ENCODE peak calls at places on chromosome 19, in four cellular contexts. R, Q, Z and H are unnamed samples.

GRCh38 chr19:41877916-41878905 is 1.1 kb downstream of the CD79A start:
- DNase-seq in Z (no peak), R (no peak), Q (no peak), H (no peak)

GRCh38 chr19:23415561-23416191 is 20.4 kb upstream of the ZNF91 start:
- DNase-seq in Z (no peak), R (no peak), Q (no peak), H (peak)

GRCh38 chr19:7681336-7682174 is 922 bp downstream of the TRAPPC5 start:
- DNase-seq in R (peak), Z (peak), Q (peak), H (peak)

GRCh38 chr19:53365899-53366493 is 491 bp downstream of the ZNF525 start:
- DNase-seq in Q (no peak), R (no peak), Z (peak), H (no peak)

GRCh38 chr19:29889702-29890101 is 52.3 kb upstream of the URI1 start:
- DNase-seq in Q (no peak), Z (no peak), R (no peak), H (no peak)

GRCh38 chr19:55389386-55390317 is 3.9 kb downstream of the RPL28 start:
- DNase-seq in Q (no peak), R (no peak), Z (no peak), H (no peak)

GRCh38 chr19:4208385-4209094 is 20.8 kb upstream of the EBI3 start:
- DNase-seq in Z (no peak), R (no peak), Q (no peak), H (no peak)

GRCh38 chr19:58382997-58383603 is 2.3 kb upstream of the ZNF837 start:
- DNase-seq in Z (peak), Q (no peak), R (no peak), H (no peak)

GRCh38 chr19:36152061-36152885 is at the start of gene COX7A1:
- DNase-seq in R (peak), Z (peak), Q (no peak), H (peak)

GRCh38 chr19:996051-996838 is 4.0 kb upstream of the GRIN3B start:
- DNase-seq in R (peak), Q (peak), Z (no peak), H (no peak)

GRCh38 chr19:2455481-2456300 is 1.1 kb downstream of the LMNB2 start:
- DNase-seq in Q (peak), R (no peak), Z (peak), H (peak)

GRCh38 chr19:38263696-38264485 is 482 bp upstream of the SPINT2 start:
- DNase-seq in Z (no peak), R (no peak), Q (peak), H (peak)

GRCh38 chr19:33302974-33303790 is 848 bp upstream of the CEBPA start:
- DNase-seq in R (peak), Q (peak), Z (peak), H (peak)

GRCh38 chr19:7874080-7874856 is at the start of gene PRR36:
- DNase-seq in R (no peak), Q (peak), Z (peak), H (peak)

GRCh38 chr19:49889687-49890348 is 6.9 kb downstream of the IL4I1 start:
- DNase-seq in Z (peak), Q (peak), R (peak), H (peak)

GRCh38 chr19:3514930-3515329 is 8.8 kb downstream of the FZR1 start:
- DNase-seq in Z (no peak), R (no peak), Q (no peak), H (no peak)

GRCh38 chr19:15562861-15563260 is 52.2 kb upstream of the CYP4F8 start:
- DNase-seq in Z (no peak), Q (no peak), R (no peak), H (no peak)

GRCh38 chr19:16113727-16114126 is 2.0 kb downstream of the RAB8A start:
- DNase-seq in Z (no peak), R (no peak), Q (no peak), H (no peak)

GRCh38 chr19:55284405-55285058 is 735 bp downstream of the BRSK1 start:
- DNase-seq in R (no peak), Q (no peak), Z (no peak), H (no peak)

GRCh38 chr19:35559281-35559659 is 4.2 kb downstream of the ATP4A start:
- DNase-seq in R (no peak), Q (no peak), Z (no peak), H (no peak)

GRCh38 chr19:3304871-3305423 is 61.4 kb upstream of the NFIC start:
- DNase-seq in R (peak), Q (peak), Z (peak), H (peak)

GRCh38 chr19:32619051-32619685 is 38.2 kb downstream of the PDCD5 start:
- DNase-seq in Z (peak), R (no peak), Q (no peak), H (no peak)

GRCh38 chr19:1284293-1284978 is 1.2 kb upstream of the EFNA2 start:
- DNase-seq in R (no peak), Z (no peak), Q (no peak), H (no peak)

GRCh38 chr19:58318297-58318696 is 8.5 kb upstream of the ZSCAN22 start:
- DNase-seq in Q (no peak), Z (no peak), R (no peak), H (no peak)

GRCh38 chr19:40776966-40777794 is 867 bp upstream of the RAB4B start:
- DNase-seq in R (peak), Z (peak), Q (peak), H (peak)
- TF ChIP-seq CTCF in R (no peak), Z (no peak), Q (no peak), H (no peak)

GRCh38 chr19:52191951-52192350 is 2.1 kb downstream of the PPP2R1A start:
- DNase-seq in R (no peak), Q (no peak), Z (no peak), H (no peak)
- H3K27ac ChIP-seq in R (no peak), Q (no peak), Z (no peak), H (no peak)

GRCh38 chr19:11421607-11422098 is 2.5 kb upstream of the RGL3 start:
- DNase-seq in Q (peak), Z (peak), R (no peak), H (peak)

GRCh38 chr19:11422163-11423068 is 3.3 kb upstream of the RGL3 start:
- DNase-seq in Q (peak), Z (peak), R (peak), H (peak)

GRCh38 chr19:11420429-11420893 is 1.3 kb upstream of the RGL3 start:
- DNase-seq in Q (no peak), R (peak), Z (no peak), H (no peak)

GRCh38 chr19:11423164-11423803 is 4.2 kb upstream of the RGL3 start:
- DNase-seq in Q (no peak), Z (no peak), R (no peak), H (no peak)

DNA sequence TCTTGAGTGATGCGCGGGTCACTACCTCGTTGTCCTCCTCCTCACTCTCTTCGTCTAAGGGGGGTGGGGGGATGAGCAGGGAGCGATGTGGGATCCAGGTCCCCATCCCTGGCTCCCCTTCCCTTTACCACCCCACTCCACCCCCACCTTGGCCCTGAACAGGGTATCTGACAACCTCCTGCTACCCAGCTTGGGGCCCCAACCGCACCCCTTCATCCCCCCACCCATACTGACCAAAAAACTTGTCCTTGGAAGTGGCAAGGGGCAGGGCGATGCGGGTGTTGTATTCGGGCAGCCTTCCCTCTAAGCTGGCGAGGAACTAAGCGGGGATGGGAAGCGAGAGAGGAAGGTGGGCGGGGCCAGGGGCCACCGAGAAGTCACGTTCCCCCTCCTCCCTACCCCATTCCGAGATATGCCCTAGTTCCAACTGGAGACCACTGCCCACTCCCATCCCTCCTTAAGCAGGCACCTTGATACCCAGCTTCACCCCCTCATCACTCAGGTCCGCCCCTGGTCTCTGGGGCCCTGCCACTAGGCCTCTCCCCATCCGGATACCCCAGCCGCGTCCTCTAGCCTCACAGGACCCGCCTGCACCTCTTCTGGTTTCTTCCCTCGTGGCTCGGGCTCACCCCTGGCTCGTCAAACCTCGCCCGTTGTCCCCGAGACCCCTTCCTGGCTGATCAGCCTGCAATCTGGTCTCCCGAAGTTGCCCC is 1.9 kb upstream of the RGL3 start:
- DNase-seq in Z (no peak), Q (no peak), R (no peak), H (no peak)
- H3K4me3 ChIP-seq in Z (peak), Q (peak), R (peak), H (peak)

GRCh38 chr19:43504426-43505185 is at the start of gene PHLDB3:
- DNase-seq in Q (peak), Z (peak), R (peak), H (peak)

GRCh38 chr19:43505186-43505456 is 575 bp upstream of the PHLDB3 start:
- DNase-seq in R (no peak), Q (no peak), Z (no peak), H (no peak)

GRCh38 chr19:43501661-43502418 is 2.7 kb downstream of the PHLDB3 start:
- DNase-seq in Z (no peak), Q (no peak), R (peak), H (no peak)

GRCh38 chr19:43502419-43502976 is 2.0 kb downstream of the PHLDB3 start:
- DNase-seq in Q (no peak), R (no peak), Z (no peak), H (no peak)

DNA sequence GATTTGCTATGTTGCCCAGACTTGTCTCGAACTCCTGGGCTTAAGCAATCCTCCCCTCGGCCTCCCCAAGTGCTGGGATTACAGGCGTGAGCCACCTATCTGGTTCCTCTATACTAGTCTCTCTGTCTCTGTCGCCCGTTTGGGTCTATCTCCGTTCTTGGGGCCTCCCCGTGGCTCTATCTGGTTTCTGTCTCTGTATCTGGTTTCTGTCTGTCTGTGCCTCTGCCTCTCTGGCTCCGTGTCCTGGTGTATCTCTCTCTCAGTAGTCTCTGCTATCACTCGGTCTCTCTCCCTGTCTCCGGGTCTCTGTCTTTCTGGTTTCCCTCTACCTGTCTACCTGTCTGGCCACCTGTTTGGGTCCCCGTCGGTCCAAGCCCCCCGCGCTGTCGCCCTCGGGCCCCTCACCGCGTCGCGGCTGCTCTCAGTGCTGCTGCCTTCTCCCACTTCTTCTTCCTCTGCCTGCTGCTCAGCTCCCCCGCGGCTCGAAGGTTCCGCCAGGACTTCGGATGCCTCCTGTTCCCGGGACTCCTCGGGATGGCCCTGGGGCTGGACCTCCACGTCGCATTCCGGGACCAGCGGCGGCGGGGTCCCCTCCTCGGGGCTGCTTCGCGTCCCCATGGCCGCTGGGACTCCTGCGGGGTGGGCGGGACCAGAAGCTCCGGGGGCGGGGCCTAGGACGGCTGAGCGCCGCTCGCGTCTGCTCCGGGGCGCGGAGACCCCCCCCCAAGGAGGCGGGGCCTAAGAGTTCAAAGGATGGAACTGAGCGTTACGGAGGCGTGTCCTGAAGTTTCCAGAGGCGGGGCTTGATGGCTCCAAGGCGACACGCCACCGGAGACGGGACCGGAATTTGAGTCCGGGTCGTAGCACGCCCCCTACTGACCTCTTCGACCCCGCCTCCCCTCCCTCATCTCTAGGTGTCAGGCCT is 783 bp downstream of the PHLDB3 start:
- DNase-seq in Z (peak), R (peak), Q (peak), H (peak)
- TF ChIP-seq CTCF in Z (no peak), R (peak), Q (no peak), H (no peak)

GRCh38 chr19:45098521-45099464 is 5.8 kb downstream of the PPP1R37 start:
- DNase-seq in R (no peak), Q (peak), Z (no peak), H (no peak)
- H3K27ac ChIP-seq in R (no peak), Q (peak), Z (no peak), H (peak)

DNA sequence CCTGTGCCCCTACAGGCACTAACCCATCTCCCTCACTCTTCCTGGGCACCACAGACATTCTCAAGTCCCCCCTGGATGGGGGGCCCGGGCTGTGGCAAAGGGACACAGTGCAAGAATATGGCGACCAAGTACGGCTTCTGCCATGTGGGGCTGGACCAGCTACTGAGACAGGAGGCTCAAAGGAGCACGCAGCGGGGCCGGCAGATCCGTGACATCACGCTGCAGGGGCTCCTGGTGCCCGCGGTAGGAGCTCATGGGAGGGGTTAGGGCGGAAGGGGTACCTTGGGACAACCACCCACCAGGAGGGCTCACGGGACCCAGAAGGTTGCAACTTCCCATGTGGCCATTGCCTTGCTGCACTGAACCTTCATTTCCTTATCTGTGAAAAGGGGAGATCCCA is 3.3 kb upstream of the GTF2F1 start:
- DNase-seq in R (no peak), Z (no peak), Q (no peak), H (no peak)
- H3K4me3 ChIP-seq in R (no peak), Z (no peak), Q (no peak), H (no peak)

GRCh38 chr19:18487576-18488402 is 34.1 kb downstream of the ELL start:
- DNase-seq in R (no peak), Q (no peak), Z (no peak), H (no peak)
- TF ChIP-seq CTCF in R (no peak), Q (no peak), Z (no peak), H (peak)